ENCODE peak calls at places on chromosomes 16 and 17, in seven cellular contexts. One of them, this sample, is unnamed.

GRCh38 chr17:16419929-16420271 is 4.5 kb downstream of the TRPV2 start:
- DNase-seq in neural progenitor cell: no peak
- DNase-seq in lower lobe of right lung: no peak
- DNase-seq in left lung: no peak
- DNase-seq in uterus: no peak
- DNase-seq in Peyer's patch: no peak
- DNase-seq in cardiac muscle cell: peak; percentile 67
- DNase-seq in this sample: no peak

GRCh38 chr16:50841081-50841886 is 99.4 kb downstream of the CYLD start:
- DNase-seq in left lung: no peak
- DNase-seq in cardiac muscle cell: peak; percentile 47
- DNase-seq in uterus: no peak
- DNase-seq in Peyer's patch: no peak
- DNase-seq in neural progenitor cell: peak; percentile 13
- DNase-seq in lower lobe of right lung: no peak
- DNase-seq in this sample: no peak

GRCh38 chr16:27972500-27972899 is 91.0 kb downstream of the GSG1L start:
- DNase-seq in neural progenitor cell: peak; percentile 76
- DNase-seq in lower lobe of right lung: no peak
- DNase-seq in cardiac muscle cell: peak; percentile 32
- DNase-seq in left lung: no peak
- DNase-seq in uterus: no peak
- DNase-seq in Peyer's patch: no peak
- DNase-seq in this sample: no peak

GRCh38 chr17:77128895-77129567 is 11.7 kb upstream of the SEC14L1 start:
- DNase-seq in neural progenitor cell: no peak
- DNase-seq in left lung: no peak
- DNase-seq in lower lobe of right lung: no peak
- DNase-seq in uterus: no peak
- DNase-seq in Peyer's patch: no peak
- DNase-seq in cardiac muscle cell: peak; percentile 69
- DNase-seq in this sample: no peak

GRCh38 chr17:73952498-73953205 is 250.8 kb upstream of the RPL38 start:
- DNase-seq in neural progenitor cell: peak; percentile 81
- DNase-seq in cardiac muscle cell: peak; percentile 14
- DNase-seq in Peyer's patch: no peak
- DNase-seq in lower lobe of right lung: peak; percentile 56
- DNase-seq in left lung: peak; percentile 89
- DNase-seq in uterus: no peak
- DNase-seq in this sample: peak; percentile 65

GRCh38 chr17:59842901-59843652 is 49.7 kb downstream of the TUBD1 start:
- DNase-seq in uterus: no peak
- DNase-seq in left lung: no peak
- DNase-seq in cardiac muscle cell: peak; percentile 97
- DNase-seq in Peyer's patch: no peak
- DNase-seq in lower lobe of right lung: peak; percentile 56
- DNase-seq in neural progenitor cell: no peak
- DNase-seq in this sample: no peak

GRCh38 chr17:32283745-32284207 is 18.1 kb downstream of the RHBDL3 start:
- DNase-seq in neural progenitor cell: no peak
- DNase-seq in Peyer's patch: no peak
- DNase-seq in cardiac muscle cell: peak; percentile 38
- DNase-seq in uterus: no peak
- DNase-seq in lower lobe of right lung: no peak
- DNase-seq in left lung: no peak
- DNase-seq in this sample: no peak

GRCh38 chr17:31525801-31526549 is 134.5 kb downstream of the RAB11FIP4 start:
- DNase-seq in Peyer's patch: peak; percentile 48
- DNase-seq in neural progenitor cell: peak; percentile 39
- DNase-seq in uterus: no peak
- DNase-seq in lower lobe of right lung: no peak
- DNase-seq in cardiac muscle cell: no peak
- DNase-seq in left lung: no peak
- DNase-seq in this sample: no peak

GRCh38 chr17:68089881-68090280 is 54.3 kb downstream of the KPNA2 start:
- DNase-seq in left lung: no peak
- DNase-seq in uterus: no peak
- DNase-seq in lower lobe of right lung: peak; percentile 65
- DNase-seq in cardiac muscle cell: peak; percentile 26
- DNase-seq in neural progenitor cell: no peak
- DNase-seq in Peyer's patch: no peak
- DNase-seq in this sample: peak; percentile 74

GRCh38 chr16:85448557-85449194 is 164.4 kb upstream of the GSE1 start:
- DNase-seq in cardiac muscle cell: no peak
- DNase-seq in left lung: no peak
- DNase-seq in neural progenitor cell: no peak
- DNase-seq in Peyer's patch: peak; percentile 74
- DNase-seq in uterus: peak; percentile 47
- DNase-seq in lower lobe of right lung: no peak
- DNase-seq in this sample: no peak

GRCh38 chr17:6654816-6655731 is 3.5 kb downstream of the C17orf100 start:
- DNase-seq in neural progenitor cell: peak; percentile 79
- DNase-seq in lower lobe of right lung: peak; percentile 62
- DNase-seq in Peyer's patch: no peak
- DNase-seq in cardiac muscle cell: no peak
- DNase-seq in left lung: peak; percentile 75
- DNase-seq in uterus: no peak
- DNase-seq in this sample: no peak

GRCh38 chr16:272633-273546 is 2.9 kb downstream of the RGS11 start:
- DNase-seq in neural progenitor cell: no peak
- DNase-seq in Peyer's patch: no peak
- DNase-seq in lower lobe of right lung: no peak
- DNase-seq in left lung: no peak
- DNase-seq in cardiac muscle cell: no peak
- DNase-seq in uterus: no peak
- DNase-seq in this sample: no peak

GRCh38 chr16:59690216-59690615 is 956.1 kb upstream of the GOT2 start:
- DNase-seq in neural progenitor cell: no peak
- DNase-seq in lower lobe of right lung: no peak
- DNase-seq in Peyer's patch: no peak
- DNase-seq in cardiac muscle cell: no peak
- DNase-seq in left lung: no peak
- DNase-seq in uterus: no peak
- DNase-seq in this sample: no peak

DNA sequence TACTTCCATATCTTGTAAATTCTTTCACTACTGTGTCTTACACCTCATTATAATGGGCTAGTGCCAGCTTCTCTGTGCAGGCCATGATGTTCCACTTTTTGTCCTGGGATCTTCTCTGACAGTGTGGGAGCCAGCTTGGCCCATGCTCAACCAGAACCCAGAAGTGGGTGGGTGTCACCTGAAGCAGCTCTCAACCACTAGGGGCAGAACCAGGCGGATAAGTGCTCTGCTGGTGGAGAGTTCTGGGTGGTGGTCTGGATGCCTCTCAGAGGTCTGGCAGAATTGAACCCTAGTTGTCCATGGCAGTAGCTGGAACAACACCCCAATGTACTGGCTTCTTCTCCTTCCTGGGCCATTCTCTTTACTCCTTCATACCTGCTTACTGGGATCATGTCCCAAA is 254.1 kb upstream of the N4BP1 start:
- DNase-seq in lower lobe of right lung: no peak
- DNase-seq in neural progenitor cell: no peak
- DNase-seq in left lung: no peak
- DNase-seq in Peyer's patch: no peak
- DNase-seq in cardiac muscle cell: no peak
- DNase-seq in uterus: no peak
- DNase-seq in this sample: no peak
- TF ChIP-seq CTCF in lower lobe of right lung: no peak
- TF ChIP-seq CTCF in neural progenitor cell: peak; percentile 35
- TF ChIP-seq CTCF in left lung: no peak
- TF ChIP-seq CTCF in Peyer's patch: no peak
- TF ChIP-seq CTCF in cardiac muscle cell: no peak
- TF ChIP-seq CTCF in uterus: no peak
- TF ChIP-seq CTCF in this sample: no peak

DNA sequence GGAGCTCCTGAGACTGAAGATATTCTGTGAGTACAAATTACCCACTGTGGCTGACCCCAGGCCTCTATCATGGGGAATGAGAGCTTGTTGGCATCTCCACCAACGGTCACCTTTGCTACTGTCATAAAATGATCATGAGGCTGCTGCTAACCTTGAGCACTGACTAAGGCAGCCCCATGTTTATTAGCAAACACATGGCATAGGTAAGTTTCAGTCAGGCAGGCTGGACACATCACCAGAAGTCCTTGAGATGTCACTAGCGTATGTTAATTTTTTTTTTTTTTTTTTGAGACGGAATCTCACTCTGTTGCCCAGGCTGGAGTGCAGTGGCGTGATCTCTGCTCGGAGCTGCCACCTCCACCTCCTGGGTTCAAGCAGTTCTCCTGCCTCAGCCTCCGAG is 1.5 kb upstream of the GLG1 start:
- DNase-seq in uterus: no peak
- DNase-seq in Peyer's patch: no peak
- DNase-seq in neural progenitor cell: no peak
- DNase-seq in lower lobe of right lung: no peak
- DNase-seq in cardiac muscle cell: no peak
- DNase-seq in left lung: no peak
- DNase-seq in this sample: no peak
- H3K27ac ChIP-seq in uterus: no peak overlapping the region
- H3K27ac ChIP-seq in Peyer's patch: no peak overlapping the region
- H3K27ac ChIP-seq in neural progenitor cell: no peak overlapping the region
- H3K27ac ChIP-seq in lower lobe of right lung: no peak overlapping the region
- H3K27ac ChIP-seq in cardiac muscle cell: no peak overlapping the region
- H3K27ac ChIP-seq in left lung: no peak overlapping the region
- H3K27ac ChIP-seq in this sample: no peak overlapping the region

GRCh38 chr16:21277045-21277926 is 804 bp downstream of the CRYM start:
- DNase-seq in uterus: no peak
- DNase-seq in Peyer's patch: no peak
- DNase-seq in lower lobe of right lung: no peak
- DNase-seq in cardiac muscle cell: no peak
- DNase-seq in neural progenitor cell: no peak
- DNase-seq in left lung: no peak
- DNase-seq in this sample: no peak
- H3K4me3 ChIP-seq in uterus: peak overlapping the region; percentile 26
- H3K4me3 ChIP-seq in Peyer's patch: peak overlapping the region; percentile 42
- H3K4me3 ChIP-seq in lower lobe of right lung: peak overlapping the region; percentile 54
- H3K4me3 ChIP-seq in cardiac muscle cell: peak overlapping the region; percentile 31
- H3K4me3 ChIP-seq in neural progenitor cell: peak overlapping the region; percentile 62
- H3K4me3 ChIP-seq in left lung: peak overlapping the region; percentile 34
- H3K4me3 ChIP-seq in this sample: peak overlapping the region; percentile 81

GRCh38 chr16:3042376-3042775 is 4.0 kb upstream of the MMP25 start:
- DNase-seq in Peyer's patch: no peak
- DNase-seq in lower lobe of right lung: no peak
- DNase-seq in uterus: no peak
- DNase-seq in cardiac muscle cell: no peak
- DNase-seq in left lung: no peak
- DNase-seq in neural progenitor cell: no peak
- DNase-seq in this sample: no peak
- TF ChIP-seq CTCF in Peyer's patch: no peak
- TF ChIP-seq CTCF in lower lobe of right lung: no peak
- TF ChIP-seq CTCF in uterus: no peak
- TF ChIP-seq CTCF in cardiac muscle cell: no peak
- TF ChIP-seq CTCF in left lung: no peak
- TF ChIP-seq CTCF in neural progenitor cell: no peak
- TF ChIP-seq CTCF in this sample: no peak

GRCh38 chr17:65156835-65157565 is 19.8 kb downstream of the RGS9 start:
- DNase-seq in Peyer's patch: no peak
- DNase-seq in left lung: no peak
- DNase-seq in lower lobe of right lung: no peak
- DNase-seq in uterus: no peak
- DNase-seq in cardiac muscle cell: no peak
- DNase-seq in neural progenitor cell: no peak
- DNase-seq in this sample: no peak
- H3K27ac ChIP-seq in Peyer's patch: peak overlapping the region; percentile 43
- H3K27ac ChIP-seq in left lung: no peak overlapping the region
- H3K27ac ChIP-seq in lower lobe of right lung: no peak overlapping the region
- H3K27ac ChIP-seq in uterus: no peak overlapping the region
- H3K27ac ChIP-seq in cardiac muscle cell: no peak overlapping the region
- H3K27ac ChIP-seq in neural progenitor cell: no peak overlapping the region
- H3K27ac ChIP-seq in this sample: no peak overlapping the region

GRCh38 chr16:70251651-70252354 is at the start of gene EXOSC6:
- DNase-seq in cardiac muscle cell: peak; percentile 94
- DNase-seq in uterus: peak; percentile 85
- DNase-seq in left lung: peak; percentile 98
- DNase-seq in neural progenitor cell: peak; percentile 97
- DNase-seq in Peyer's patch: peak; percentile 85
- DNase-seq in lower lobe of right lung: peak; percentile 95
- DNase-seq in this sample: peak; percentile 93

GRCh38 chr16:70254095-70254964 is 2.6 kb upstream of the EXOSC6 start:
- DNase-seq in left lung: no peak
- DNase-seq in Peyer's patch: no peak
- DNase-seq in lower lobe of right lung: no peak
- DNase-seq in cardiac muscle cell: no peak
- DNase-seq in neural progenitor cell: no peak
- DNase-seq in uterus: no peak
- DNase-seq in this sample: no peak

GRCh38 chr16:70252355-70252988 is 732 bp upstream of the EXOSC6 start:
- DNase-seq in cardiac muscle cell: peak; percentile 15
- DNase-seq in uterus: no peak
- DNase-seq in neural progenitor cell: peak; percentile 63
- DNase-seq in left lung: no peak
- DNase-seq in Peyer's patch: no peak
- DNase-seq in lower lobe of right lung: no peak
- DNase-seq in this sample: no peak

GRCh38 chr16:70253291-70254094 is 1.8 kb upstream of the EXOSC6 start:
- DNase-seq in neural progenitor cell: peak; percentile 67
- DNase-seq in Peyer's patch: peak; percentile 34
- DNase-seq in left lung: no peak
- DNase-seq in uterus: no peak
- DNase-seq in cardiac muscle cell: peak; percentile 51
- DNase-seq in lower lobe of right lung: no peak
- DNase-seq in this sample: no peak

GRCh38 chr16:70250748-70251650 is 741 bp downstream of the EXOSC6 start:
- DNase-seq in left lung: peak; percentile 86
- DNase-seq in uterus: no peak
- DNase-seq in lower lobe of right lung: peak; percentile 62
- DNase-seq in Peyer's patch: peak; percentile 24
- DNase-seq in neural progenitor cell: peak; percentile 76
- DNase-seq in cardiac muscle cell: peak; percentile 65
- DNase-seq in this sample: no peak
- H3K4me3 ChIP-seq in left lung: peak overlapping the region; percentile 77
- H3K4me3 ChIP-seq in uterus: peak overlapping the region; percentile 86
- H3K4me3 ChIP-seq in lower lobe of right lung: peak overlapping the region; percentile 77
- H3K4me3 ChIP-seq in Peyer's patch: peak overlapping the region; percentile 84
- H3K4me3 ChIP-seq in neural progenitor cell: peak overlapping the region; percentile 80
- H3K4me3 ChIP-seq in cardiac muscle cell: peak overlapping the region; percentile 86
- H3K4me3 ChIP-seq in this sample: peak overlapping the region; percentile 89

DNA sequence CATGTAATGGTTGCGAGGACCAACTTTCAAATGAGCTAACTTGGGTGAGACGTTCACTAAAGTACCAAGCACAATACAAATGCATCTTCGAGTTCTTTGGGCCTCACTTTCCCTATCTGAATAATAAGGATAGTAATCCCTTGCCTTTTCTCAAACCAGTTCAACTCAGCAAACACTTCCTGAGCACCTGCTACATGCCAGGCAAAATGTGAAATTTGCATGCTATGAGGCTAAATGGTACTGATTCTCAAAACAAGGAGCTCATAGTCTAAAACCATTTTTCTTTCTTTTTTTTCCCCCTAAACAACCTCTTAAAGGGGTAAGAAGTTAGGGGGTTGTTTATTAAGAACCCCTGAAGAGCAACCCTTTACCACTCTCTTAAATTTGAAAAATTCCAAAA is 101.4 kb upstream of the HLF start:
- DNase-seq in lower lobe of right lung: no peak
- DNase-seq in uterus: no peak
- DNase-seq in left lung: no peak
- DNase-seq in Peyer's patch: no peak
- DNase-seq in neural progenitor cell: no peak
- DNase-seq in cardiac muscle cell: no peak
- DNase-seq in this sample: no peak
- TF ChIP-seq CTCF in lower lobe of right lung: no peak
- TF ChIP-seq CTCF in uterus: no peak
- TF ChIP-seq CTCF in left lung: no peak
- TF ChIP-seq CTCF in Peyer's patch: no peak
- TF ChIP-seq CTCF in neural progenitor cell: no peak
- TF ChIP-seq CTCF in cardiac muscle cell: no peak
- TF ChIP-seq CTCF in this sample: no peak

This sample was measured in coronary artery.